ENCODE peak calls at places on chromosomes 16 and 17, in four cellular contexts. E, D, X and Q are unnamed samples.

GRCh38 chr17:58314706-58315015 is 13.9 kb downstream of the TSPOAP1 start:
- DNase-seq in E (no peak), D (no peak), X (no peak), Q (no peak)

GRCh38 chr16:30004424-30004776 is 6.4 kb downstream of the DOC2A start:
- DNase-seq in E (no peak), D (no peak), X (no peak), Q (no peak)

GRCh38 chr17:67477687-67478086 is 100.6 kb downstream of the PITPNC1 start:
- DNase-seq in E (no peak), D (no peak), X (no peak), Q (no peak)

GRCh38 chr16:86448306-86448705 is 62.0 kb upstream of the FOXF1 start:
- DNase-seq in E (no peak), D (no peak), X (no peak), Q (no peak)

GRCh38 chr16:72814226-72814625 is 233.7 kb downstream of the ZFHX3 start:
- DNase-seq in E (no peak), D (no peak), X (no peak), Q (no peak)

GRCh38 chr17:80678621-80679020 is 134.0 kb downstream of the RPTOR start:
- DNase-seq in E (no peak), D (no peak), X (no peak), Q (no peak)

GRCh38 chr16:66740010-66740409 is 11.4 kb downstream of the DYNC1LI2 start:
- DNase-seq in E (no peak), D (no peak), X (no peak), Q (peak; percentile 67)

GRCh38 chr17:69954241-69954933 is 120.6 kb upstream of the KCNJ16 start:
- DNase-seq in E (no peak), D (no peak), X (no peak), Q (no peak)

GRCh38 chr17:43467981-43468541 is 15.7 kb upstream of the DHX8 start:
- DNase-seq in E (no peak), D (no peak), X (no peak), Q (no peak)

GRCh38 chr17:62750502-62751349 is 57.4 kb downstream of the MARCHF10 start:
- DNase-seq in E (no peak), D (no peak), X (no peak), Q (no peak)

GRCh38 chr17:42414782-42415409 is 8.2 kb downstream of the CAVIN1 start:
- DNase-seq in E (no peak), D (no peak), X (no peak), Q (no peak)

GRCh38 chr16:88376053-88376834 is 6.5 kb upstream of the ZNF469 start:
- DNase-seq in E (no peak), D (no peak), X (no peak), Q (no peak)

GRCh38 chr17:19403021-19403420 is 8.0 kb upstream of the RNF112 start:
- DNase-seq in E (no peak), D (no peak), X (no peak), Q (no peak)

GRCh38 chr16:85348921-85349334 is 236.7 kb upstream of the CIBAR2 start:
- DNase-seq in E (no peak), D (no peak), X (no peak), Q (no peak)

GRCh38 chr17:65393514-65393913 is 167.9 kb downstream of the AXIN2 start:
- DNase-seq in E (no peak), D (no peak), X (no peak), Q (no peak)

DNA sequence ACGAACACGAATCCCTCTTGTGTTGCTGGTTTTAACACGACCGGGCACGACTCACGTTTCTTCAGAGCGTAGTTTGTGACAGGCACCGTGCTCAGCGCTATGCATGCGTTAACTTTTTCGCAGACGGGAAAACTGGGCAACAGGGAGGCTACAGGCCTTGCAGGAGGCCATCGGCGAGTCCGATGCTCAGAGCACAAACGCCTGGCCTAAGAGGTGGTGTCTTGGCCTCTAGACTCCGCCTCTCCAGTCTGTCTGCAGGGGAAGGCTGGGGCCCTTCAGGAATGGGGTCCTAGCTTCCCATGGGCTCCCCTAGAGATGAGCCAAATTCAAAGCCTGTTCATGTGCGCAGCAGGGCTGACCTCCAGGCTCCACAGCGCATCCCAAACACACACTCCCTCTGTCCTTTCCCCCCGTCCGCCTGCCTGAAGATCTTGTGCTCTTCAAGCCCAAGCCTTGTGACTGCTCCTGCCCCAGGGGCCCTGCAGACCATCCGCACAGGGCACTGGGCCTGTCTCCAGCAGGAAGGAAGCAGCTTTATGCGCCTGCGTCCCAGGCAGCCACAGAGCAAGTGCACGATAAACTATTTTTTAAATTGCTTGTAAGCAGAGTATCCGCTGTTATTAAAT is 3.1 kb downstream of the CLCN7 start:
- DNase-seq in E (no peak), D (no peak), X (no peak), Q (no peak)
- TF ChIP-seq POLR2A in E (no peak), D (no peak), X (no peak), Q (no peak)

GRCh38 chr17:78125976-78126894 is 2.3 kb downstream of the TMC6 start:
- DNase-seq in E (no peak), D (no peak), X (no peak), Q (no peak)

GRCh38 chr17:78126895-78127239 is 1.7 kb downstream of the TMC6 start:
- DNase-seq in E (no peak), D (no peak), X (no peak), Q (no peak)

GRCh38 chr17:78128616-78129384 is at the start of gene TMC6:
- DNase-seq in E (no peak), D (peak; percentile 70), X (peak; percentile 59), Q (peak; percentile 89)

GRCh38 chr17:78127888-78128615 is 503 bp downstream of the TMC6 start:
- DNase-seq in E (no peak), D (peak; percentile 77), X (peak; percentile 70), Q (peak; percentile 70)

DNA sequence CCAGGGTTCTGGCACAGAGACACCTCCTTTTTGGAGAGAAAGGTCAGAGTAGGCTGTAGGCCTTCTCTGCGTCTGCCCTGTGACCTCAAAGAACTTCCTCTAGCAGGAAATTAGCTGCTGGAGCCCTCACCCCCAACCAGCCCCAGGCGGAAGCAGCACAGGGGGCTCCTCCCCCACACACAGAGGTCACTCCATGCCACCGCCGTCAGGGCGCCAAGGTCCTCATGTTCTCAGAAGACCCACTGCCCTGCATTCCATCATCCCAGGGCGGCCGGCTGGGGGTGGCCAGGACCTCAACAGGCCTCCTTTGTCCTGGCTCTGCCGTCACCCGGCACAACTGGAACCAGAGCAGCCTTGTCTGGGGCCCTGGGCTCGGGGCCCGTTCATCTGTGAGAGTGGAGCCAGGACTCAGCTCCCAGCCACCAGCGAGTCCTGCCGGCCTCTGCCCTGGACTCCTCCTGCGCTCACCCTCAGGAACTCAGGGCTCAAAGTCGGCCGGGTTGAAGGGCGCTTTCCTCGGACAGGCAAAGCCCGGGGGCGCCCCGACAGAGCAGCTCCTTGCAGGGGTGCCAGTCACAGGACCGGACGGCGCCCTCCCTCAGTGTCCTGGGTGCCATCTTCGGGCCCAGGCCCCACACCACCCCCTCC is 1.2 kb downstream of the TMC6 start:
- DNase-seq in E (no peak), D (no peak), X (no peak), Q (peak; percentile 66)
- TF ChIP-seq POLR2A in E (no peak), D (no peak), X (no peak), Q (peak; percentile 40)

GRCh38 chr16:68244903-68245853 is at the start of gene PLA2G15:
- DNase-seq in E (peak; percentile 80), D (peak; percentile 97), X (peak; percentile 95), Q (peak; percentile 96)
- TF ChIP-seq POLR2A in E (no peak), D (no peak), X (peak; percentile 78), Q (peak; percentile 35)

DNA sequence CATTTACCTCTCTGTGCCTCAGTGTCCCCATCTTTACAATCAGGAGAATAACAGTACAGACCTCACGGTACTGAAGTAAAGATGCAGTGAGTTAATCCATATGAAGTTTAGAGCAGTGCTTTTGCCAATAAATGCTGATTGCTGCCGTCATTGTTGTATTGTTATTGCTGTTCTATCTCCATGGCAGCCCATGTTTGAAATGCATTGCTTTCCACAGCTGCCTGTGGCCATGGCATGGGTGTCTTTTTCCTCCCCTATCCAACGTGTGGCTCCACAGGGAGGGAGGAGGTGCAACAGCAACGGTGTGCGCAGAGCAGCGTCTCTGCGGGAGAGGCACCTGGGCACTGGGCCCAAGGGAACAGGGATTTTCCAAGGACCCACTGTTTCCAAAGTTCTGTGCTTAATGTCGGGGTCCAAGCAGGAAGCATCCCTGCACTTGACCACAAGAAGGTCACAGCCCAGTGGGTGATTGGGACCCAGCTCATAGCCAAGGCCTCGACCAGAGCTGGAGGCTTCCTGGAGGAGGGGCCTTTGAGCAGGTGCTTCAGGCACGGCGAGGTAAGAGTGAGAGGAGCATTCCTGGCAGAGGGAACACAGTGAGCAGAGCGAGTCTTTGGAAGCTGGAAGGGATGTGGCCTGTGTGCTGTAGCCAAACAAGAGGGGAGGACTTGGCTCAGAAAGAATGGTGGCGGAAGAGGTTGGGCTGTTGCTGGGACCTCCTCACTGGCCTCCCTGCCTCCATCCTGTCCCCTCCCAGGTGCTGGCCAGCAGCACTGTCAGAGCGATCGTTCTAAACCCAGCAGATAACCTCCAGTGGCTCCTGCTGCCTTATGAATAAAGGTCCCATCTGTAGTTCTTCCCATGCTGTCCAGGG is 3.9 kb downstream of the RAI1 start:
- DNase-seq in E (no peak), D (no peak), X (peak; percentile 36), Q (peak; percentile 24)
- TF ChIP-seq POLR2A in E (no peak), D (no peak), X (no peak), Q (no peak)

GRCh38 chr16:89658221-89658879 is 714 bp downstream of the SPATA33 start:
- DNase-seq in E (no peak), D (no peak), X (no peak), Q (peak; percentile 50)

GRCh38 chr16:89660146-89660545 is 2.5 kb downstream of the SPATA33 start:
- DNase-seq in E (no peak), D (no peak), X (no peak), Q (no peak)

GRCh38 chr16:89655062-89655643 is 2.4 kb downstream of the CHMP1A start:
- DNase-seq in E (no peak), D (no peak), X (no peak), Q (no peak)

GRCh38 chr16:89656435-89657121 is 930 bp downstream of the CHMP1A start:
- DNase-seq in E (no peak), D (no peak), X (no peak), Q (no peak)

DNA sequence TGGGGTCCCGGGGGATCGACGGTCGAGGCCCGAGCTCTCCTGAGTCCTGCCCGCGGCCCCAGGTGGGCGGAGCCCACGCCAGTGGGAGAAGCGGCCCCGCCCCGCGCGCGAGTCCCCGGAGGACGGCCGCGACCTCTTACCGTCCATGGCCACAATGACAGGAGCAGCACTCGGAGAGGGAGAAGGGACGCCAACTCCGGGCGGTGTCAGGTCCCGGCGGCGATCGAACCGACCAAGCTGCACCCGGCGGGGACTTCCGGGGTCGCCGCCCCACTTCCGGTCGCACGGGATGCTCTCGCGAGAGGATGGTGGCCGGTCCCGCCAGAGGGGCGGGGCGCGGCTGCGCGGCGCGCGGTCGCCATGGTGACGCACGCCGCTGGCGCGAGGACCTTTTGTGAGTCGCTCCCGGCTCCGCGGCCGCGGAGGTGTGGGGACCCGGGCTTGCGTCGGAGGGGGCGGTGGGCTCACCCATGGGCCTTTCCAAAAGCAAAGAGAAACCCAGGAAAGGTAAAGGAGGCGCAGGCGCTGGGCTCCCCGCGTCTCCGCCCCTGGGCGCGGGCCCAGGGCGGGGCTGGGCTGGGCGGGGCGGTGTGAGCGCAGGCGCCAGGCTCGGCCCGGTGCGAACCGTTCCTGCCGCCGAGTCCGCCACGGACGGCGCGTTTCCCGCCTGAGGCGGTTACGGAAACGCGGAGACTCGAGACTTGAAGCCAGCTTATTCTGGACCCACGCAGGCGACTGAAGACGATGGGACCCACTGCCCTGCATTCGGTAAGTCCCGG is at the start of the genes CHMP1A and SPATA33:
- DNase-seq in E (peak; percentile 48), D (peak; percentile 93), X (peak; percentile 81), Q (peak; percentile 97)
- TF ChIP-seq POLR2A in E (peak; percentile 39), D (no peak), X (peak; percentile 55), Q (peak; percentile 76)

GRCh38 chr16:78955206-78955605 is 645.3 kb downstream of the MAF start:
- DNase-seq in E (no peak), D (no peak), X (no peak), Q (no peak)
- TF ChIP-seq POLR2A in E (no peak), D (no peak), X (no peak), Q (no peak)